ENCODE peak calls at places on chromosomes 7 and 10, in five cellular contexts. H is kidney glomerular epithelial cell, M is mesothelial cell of epicardium, R is heart left ventricle, I is fibroblast of lung. V is an unnamed sample.

GRCh38 chr10:17227367-17228080 is 517 bp upstream of the VIM start:
- DNase-seq in H (peak; percentile 59), M (no peak), R (no peak), I (no peak), V (peak; percentile 57)

GRCh38 chr10:123746520-123746919 is 80.4 kb downstream of the GPR26 start:
- DNase-seq in H (no peak), M (no peak), R (no peak), I (no peak), V (no peak)

GRCh38 chr7:30504347-30505173 is at the start of gene GGCT:
- DNase-seq in H (peak; percentile 97), M (peak; percentile 91), R (peak; percentile 99), I (peak; percentile 98), V (peak; percentile 95)

GRCh38 chr7:861222-861621 is 15.1 kb upstream of the GET4 start:
- DNase-seq in H (no peak), M (no peak), R (no peak), I (no peak), V (no peak)

GRCh38 chr7:130959743-130960207 is 225.8 kb upstream of the KLF14 start:
- DNase-seq in H (peak; percentile 20), M (no peak), R (no peak), I (peak; percentile 87), V (no peak)

GRCh38 chr10:7610651-7611389 is 55.9 kb downstream of the ITIH5 start:
- DNase-seq in H (no peak), M (no peak), R (no peak), I (peak; percentile 82), V (no peak)

GRCh38 chr10:115432188-115432819 is 339.1 kb downstream of the ATRNL1 start:
- DNase-seq in H (no peak), M (no peak), R (no peak), I (peak; percentile 26), V (no peak)

GRCh38 chr10:123614888-123615287 is 51.3 kb upstream of the GPR26 start:
- DNase-seq in H (peak; percentile 52), M (peak; percentile 86), R (peak; percentile 51), I (peak; percentile 16), V (peak; percentile 43)

GRCh38 chr7:24728503-24729364 is 28.5 kb downstream of the GSDME start:
- DNase-seq in H (no peak), M (no peak), R (no peak), I (peak; percentile 63), V (no peak)

GRCh38 chr7:13540429-13540828 is 449.0 kb downstream of the ETV1 start:
- DNase-seq in H (no peak), M (no peak), R (no peak), I (peak; percentile 82), V (no peak)

GRCh38 chr7:99514050-99514449 is 9.6 kb downstream of the ZKSCAN5 start:
- DNase-seq in H (no peak), M (no peak), R (no peak), I (peak; percentile 32), V (peak; percentile 42)

GRCh38 chr7:72538147-72538546 is 126.0 kb upstream of the CALN1 start:
- DNase-seq in H (no peak), M (no peak), R (no peak), I (no peak), V (no peak)

GRCh38 chr10:78471723-78472541 is 438.3 kb downstream of the RPS24 start:
- DNase-seq in H (no peak), M (no peak), R (no peak), I (no peak), V (no peak)

GRCh38 chr7:5657901-5658300 is 123.6 kb downstream of the RNF216 start:
- DNase-seq in H (no peak), M (no peak), R (no peak), I (peak; percentile 61), V (no peak)

GRCh38 chr7:28641752-28642546 is 229.6 kb downstream of the CREB5 start:
- DNase-seq in H (no peak), M (no peak), R (no peak), I (no peak), V (no peak)

GRCh38 chr10:105800626-105801025 is 1159.5 kb downstream of the SORCS3 start:
- DNase-seq in H (no peak), M (no peak), R (no peak), I (peak; percentile 43), V (no peak)

GRCh38 chr10:121928528-121928884 is 675 bp upstream of the ATE1 start:
- DNase-seq in H (no peak), M (no peak), R (no peak), I (peak; percentile 27), V (peak; percentile 37)

GRCh38 chr10:11553773-11554381 is 57.6 kb downstream of the USP6NL start:
- DNase-seq in H (no peak), M (no peak), R (no peak), I (no peak), V (peak; percentile 43)

GRCh38 chr10:480928-481551 is 208.4 kb downstream of the DIP2C start:
- DNase-seq in H (no peak), M (no peak), R (no peak), I (no peak), V (no peak)

GRCh38 chr7:6640246-6640721 is 3.2 kb downstream of the ZNF316 start:
- DNase-seq in H (no peak), M (no peak), R (no peak), I (peak; percentile 29), V (no peak)

GRCh38 chr10:74039561-74040145 is 41.7 kb downstream of the VCL start:
- DNase-seq in H (no peak), M (no peak), R (peak; percentile 55), I (peak; percentile 70), V (no peak)

GRCh38 chr10:15363031-15363430 is 8.1 kb downstream of the FAM171A1 start:
- DNase-seq in H (peak; percentile 73), M (no peak), R (no peak), I (peak; percentile 28), V (no peak)

GRCh38 chr10:103278862-103279298 is 1.9 kb downstream of the INA start:
- DNase-seq in H (peak; percentile 47), M (peak; percentile 42), R (peak; percentile 16), I (peak; percentile 39), V (peak; percentile 73)

GRCh38 chr10:58586282-58586681 is 73.6 kb downstream of the BICC1 start:
- DNase-seq in H (no peak), M (no peak), R (no peak), I (no peak), V (no peak)

GRCh38 chr7:77716804-77717203 is 20.5 kb downstream of the RSBN1L start:
- DNase-seq in H (no peak), M (no peak), R (no peak), I (no peak), V (no peak)

GRCh38 chr7:109611656-109612055 is 1042.0 kb downstream of the DNAJB9 start:
- DNase-seq in H (no peak), M (no peak), R (no peak), I (no peak), V (no peak)

GRCh38 chr10:103238506-103239252 is 7.0 kb upstream of the RPEL1 start:
- DNase-seq in H (no peak), M (no peak), R (peak; percentile 35), I (peak; percentile 46), V (no peak)

GRCh38 chr10:96271017-96271815 is at the start of gene BLNK:
- DNase-seq in H (no peak), M (no peak), R (peak; percentile 35), I (no peak), V (peak; percentile 76)

GRCh38 chr7:24842449-24843241 is 85.4 kb upstream of the GSDME start:
- DNase-seq in H (peak; percentile 43), M (no peak), R (no peak), I (peak; percentile 28), V (peak; percentile 18)

GRCh38 chr7:140876519-140877248 is 48.0 kb downstream of the BRAF start:
- DNase-seq in H (peak; percentile 39), M (no peak), R (no peak), I (peak; percentile 84), V (no peak)

GRCh38 chr7:24968165-24968564 is 11.8 kb downstream of the OSBPL3 start:
- DNase-seq in H (peak; percentile 50), M (no peak), R (no peak), I (no peak), V (no peak)

GRCh38 chr7:69837387-69838068 is 239.3 kb downstream of the AUTS2 start:
- DNase-seq in H (no peak), M (no peak), R (no peak), I (peak; percentile 72), V (no peak)

GRCh38 chr7:97495487-97495886 is 236.4 kb upstream of the TAC1 start:
- DNase-seq in H (no peak), M (no peak), R (no peak), I (no peak), V (no peak)

GRCh38 chr7:115099906-115100305 is 178.0 kb downstream of the MDFIC start:
- DNase-seq in H (peak; percentile 83), M (no peak), R (no peak), I (peak; percentile 81), V (no peak)

GRCh38 chr10:79375321-79376077 is 28.2 kb downstream of the PPIF start:
- DNase-seq in H (no peak), M (no peak), R (no peak), I (peak; percentile 72), V (peak; percentile 4)

GRCh38 chr10:80498833-80499671 is 38.6 kb upstream of the SH2D4B start:
- DNase-seq in H (peak; percentile 93), M (no peak), R (peak; percentile 83), I (peak; percentile 97), V (no peak)

V was measured in GM20000.